ENCODE peak calls at places on chromosomes 5 and 9, in four cellular contexts. H is ovary, D is H1, C is gastrocnemius medialis. B is an unnamed sample. For H3K27me3, the result is how much of the 10 kb centered on the place peaks cover.

GRCh38 chr5:76422175-76422574 is 19.1 kb downstream of the IQGAP2 start:
- DNase-seq in D (no peak), C (no peak), H (no peak), B (no peak)

GRCh38 chr9:124264812-124265211 is 7.1 kb downstream of the NEK6 start:
- DNase-seq in H (no peak), D (no peak), C (no peak), B (no peak)

GRCh38 chr5:36599986-36600779 is 6.2 kb upstream of the SLC1A3 start:
- DNase-seq in C (no peak), D (no peak), H (no peak), B (no peak)

GRCh38 chr5:19531374-19531952 is 456.5 kb downstream of the CDH18 start:
- DNase-seq in D (no peak), C (no peak), H (no peak), B (no peak)

GRCh38 chr9:124594673-124595072 is 87.5 kb upstream of the NR5A1 start:
- DNase-seq in C (no peak), D (no peak), H (no peak), B (no peak)

GRCh38 chr5:148085934-148086333 is 22.2 kb downstream of the SPINK5 start:
- DNase-seq in D (no peak), H (no peak), C (no peak), B (no peak)

GRCh38 chr5:91219141-91219802 is 163.8 kb downstream of the ARRDC3 start:
- DNase-seq in H (no peak), C (peak), D (no peak), B (peak)

GRCh38 chr5:89293849-89294248 is 410.9 kb upstream of the MEF2C start:
- DNase-seq in H (no peak), C (no peak), D (no peak), B (no peak)

GRCh38 chr9:116208417-116209232 is 55.0 kb downstream of the PAPPA start:
- DNase-seq in C (no peak), H (no peak), D (no peak), B (no peak)

GRCh38 chr5:160637357-160637756 is 214.7 kb downstream of the ATP10B start:
- DNase-seq in D (no peak), H (no peak), C (no peak), B (no peak)

GRCh38 chr9:117574099-117574498 is 130.1 kb upstream of the TLR4 start:
- DNase-seq in H (no peak), C (no peak), D (no peak), B (no peak)

GRCh38 chr5:129698661-129699060 is 49.2 kb upstream of the MINAR2 start:
- DNase-seq in H (no peak), D (no peak), C (no peak), B (no peak)

GRCh38 chr5:42337143-42337542 is 86.1 kb upstream of the GHR start:
- DNase-seq in D (no peak), H (no peak), C (no peak), B (no peak)

GRCh38 chr5:154092356-154092755 is 53.6 kb downstream of the MFAP3 start:
- DNase-seq in C (no peak), H (no peak), D (no peak), B (no peak)

GRCh38 chr5:12245429-12245828 is 341.2 kb upstream of the CTNND2 start:
- DNase-seq in H (no peak), C (no peak), D (no peak), B (no peak)

GRCh38 chr9:88420227-88420626 is 32.0 kb downstream of the SPIN1 start:
- DNase-seq in C (no peak), H (no peak), D (no peak), B (no peak)

GRCh38 chr9:72813544-72813943 is 139.3 kb downstream of the ALDH1A1 start:
- DNase-seq in C (no peak), H (no peak), D (no peak), B (no peak)

GRCh38 chr9:468766-469496 is 254.3 kb downstream of the DOCK8 start:
- DNase-seq in C (no peak), D (no peak), H (no peak), B (peak)

GRCh38 chr9:22595805-22596204 is 149.2 kb downstream of the DMRTA1 start:
- DNase-seq in D (no peak), C (no peak), H (no peak), B (no peak)

GRCh38 chr5:172443441-172444109 is 10.8 kb downstream of the SH3PXD2B start:
- DNase-seq in C (peak), H (peak), D (no peak), B (peak)

GRCh38 chr5:51439232-51439631 is 56.0 kb downstream of the ISL1 start:
- DNase-seq in D (no peak), C (no peak), H (no peak), B (no peak)

GRCh38 chr9:16637218-16637617 is 233.3 kb downstream of the BNC2 start:
- DNase-seq in C (no peak), H (no peak), D (no peak), B (no peak)

GRCh38 chr5:14452685-14453084 is 128.9 kb upstream of the OTULINL start:
- DNase-seq in C (no peak), D (no peak), H (no peak), B (no peak)

GRCh38 chr9:100492952-100493351 is 20.0 kb downstream of the TMEFF1 start:
- DNase-seq in C (no peak), H (no peak), D (no peak), B (no peak)

GRCh38 chr5:9587135-9587534 is 41.3 kb upstream of the SEMA5A start:
- DNase-seq in C (no peak), D (no peak), H (no peak), B (no peak)

GRCh38 chr9:42852133-42852532 is 668.7 kb downstream of the SPATA31A6 start:
- DNase-seq in H (peak), C (no peak), D (peak), B (peak)

GRCh38 chr9:91681461-91682305 is 258.1 kb upstream of the NFIL3 start:
- DNase-seq in C (peak), H (peak), D (peak), B (peak)

GRCh38 chr5:2894347-2895135 is 143.1 kb upstream of the IRX2 start:
- DNase-seq in D (no peak), H (no peak), C (no peak), B (no peak)

GRCh38 chr9:89362647-89363310 is 44.5 kb downstream of the SECISBP2 start:
- DNase-seq in H (peak), C (peak), D (no peak), B (no peak)

GRCh38 chr9:70595211-70595610 is 180.8 kb upstream of the KLF9 start:
- DNase-seq in H (no peak), C (no peak), D (no peak), B (no peak)

GRCh38 chr9:32554107-32554506 is 1.7 kb upstream of the TOPORS start:
- DNase-seq in D (no peak), C (no peak), H (no peak), B (no peak)

GRCh38 chr9:32552172-32552872 is at the start of the genes SMIM27 and TOPORS:
- DNase-seq in D (peak), C (peak), H (peak), B (peak)

GRCh38 chr9:32550046-32550608 is 2.0 kb upstream of the SMIM27 start:
- DNase-seq in C (no peak), D (no peak), H (no peak), B (no peak)

GRCh38 chr9:32551491-32552049 is 557 bp upstream of the SMIM27 start:
- DNase-seq in D (no peak), C (no peak), H (peak), B (peak)

GRCh38 chr9:32550609-32551490 is 1.3 kb upstream of the SMIM27 start:
- DNase-seq in D (peak), H (peak), C (peak), B (peak)
- TF ChIP-seq CTCF in D (no peak), H (no peak), C (no peak), B (no peak)

DNA sequence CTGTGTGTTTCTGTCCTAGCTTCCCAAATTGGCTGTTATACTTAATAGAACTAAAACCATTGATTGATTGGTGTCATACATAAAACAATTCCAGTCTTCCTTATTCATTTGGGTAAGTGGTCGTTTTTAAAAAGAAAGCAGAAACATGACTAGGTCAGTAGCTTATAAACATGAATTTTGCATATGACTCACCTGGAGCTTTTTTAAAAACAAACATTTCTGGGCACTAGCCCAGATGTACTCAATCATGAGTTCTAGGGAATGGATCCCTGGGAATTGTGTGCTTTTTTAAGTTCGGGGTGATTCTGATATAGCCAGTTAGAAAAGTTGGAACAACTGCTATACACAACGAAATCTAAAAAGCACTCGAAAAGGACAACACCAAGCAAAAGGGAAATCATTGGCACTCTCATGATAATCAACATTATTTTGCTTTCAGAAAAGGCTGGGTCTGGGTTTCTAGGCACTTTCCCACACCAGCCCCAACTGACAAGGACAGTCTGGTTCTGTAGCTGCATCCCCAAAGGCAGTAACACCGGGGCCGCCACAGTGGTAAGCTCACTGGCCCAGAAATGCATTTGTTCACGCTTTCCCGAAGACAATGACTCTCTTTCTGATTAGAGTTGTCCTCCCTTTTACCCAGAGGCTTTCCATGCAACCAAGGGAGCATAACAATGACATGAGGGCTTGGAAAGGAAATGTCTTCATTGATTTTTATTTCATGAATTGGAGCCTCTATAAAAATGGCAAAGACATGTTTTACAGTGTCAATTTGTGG is 664.9 kb upstream of the WWC1 start:
- DNase-seq in C (no peak), D (no peak), H (no peak), B (no peak)
- H3K27me3 ChIP-seq in C (under half), D (under half), H (under half), B (under half)

GRCh38 chr5:140855772-140856674 is at the start of gene PCDHA10:
- DNase-seq in H (no peak), D (no peak), C (no peak), B (no peak)
- TF ChIP-seq CTCF in H (no peak), D (no peak), C (peak), B (no peak)

DNA sequence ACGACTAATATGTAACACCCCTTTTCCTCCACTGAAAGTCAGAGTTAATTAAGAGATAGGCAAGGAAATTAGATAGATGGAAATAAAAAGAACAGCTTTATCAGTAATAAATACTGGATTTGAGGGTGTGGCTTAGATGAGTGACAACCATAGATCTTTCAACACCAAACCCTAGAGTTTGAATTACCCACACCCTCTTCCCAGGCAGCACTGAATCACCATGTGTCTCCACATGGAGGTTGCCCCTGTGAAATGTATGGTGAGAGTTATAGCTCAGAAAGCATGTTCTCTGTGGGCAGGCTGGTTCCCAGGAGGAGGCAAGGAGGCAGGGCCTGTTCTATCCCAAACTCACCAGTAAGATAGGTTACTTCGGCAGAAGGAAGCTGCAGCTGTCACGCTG is 69.7 kb downstream of the TMEM174 start:
- DNase-seq in D (no peak), H (no peak), C (no peak), B (no peak)
- H3K27me3 ChIP-seq in D (under half), H (under half), C (under half), B (under half)

GRCh38 chr5:5886812-5887486 is 464.5 kb downstream of the ICE1 start:
- DNase-seq in H (no peak), C (no peak), D (peak), B (peak)
- TF ChIP-seq CTCF in H (no peak), C (peak), D (peak), B (peak)

B was measured in colonic mucosa.